ENCODE peak calls at places on chromosome 7, in six cellular contexts. S is stomach, P is IMR-90, H is tibial artery, A is DND-41, J is OCI-LY7. O is an unnamed sample.

GRCh38 chr7:424961-425793 is 94.5 kb downstream of the PDGFA start:
- DNase-seq in H (peak), J (no peak), P (no peak), S (no peak), A (no peak), O (no peak)

GRCh38 chr7:400901-401485 is 111.0 kb downstream of the FOXL3 start:
- DNase-seq in S (peak), P (no peak), H (peak), J (no peak), A (no peak), O (no peak)

GRCh38 chr7:148623586-148624282 is 33.2 kb downstream of the C7orf33 start:
- DNase-seq in J (no peak), A (no peak), H (no peak), P (peak), S (no peak), O (no peak)

GRCh38 chr7:49783446-49783845 is 10.0 kb downstream of the VWC2 start:
- DNase-seq in A (no peak), S (no peak), P (no peak), H (peak), J (no peak), O (no peak)

GRCh38 chr7:98213874-98214810 is 2.9 kb downstream of the BHLHA15 start:
- DNase-seq in P (no peak), J (no peak), H (peak), S (peak), A (no peak), O (no peak)

GRCh38 chr7:132419538-132419937 is 156.7 kb downstream of the PLXNA4 start:
- DNase-seq in J (no peak), H (no peak), P (no peak), S (no peak), A (no peak), O (no peak)

GRCh38 chr7:81111358-81111757 is 192.5 kb upstream of the SEMA3C start:
- DNase-seq in J (no peak), S (no peak), P (peak), H (no peak), A (no peak), O (no peak)

GRCh38 chr7:5574770-5575269 is 151.2 kb upstream of the TNRC18 start:
- DNase-seq in S (no peak), P (no peak), A (no peak), H (no peak), J (no peak), O (no peak)

GRCh38 chr7:1042161-1042833 is 2.0 kb upstream of the GPR146 start:
- DNase-seq in S (peak), J (no peak), P (no peak), H (no peak), A (no peak), O (no peak)

GRCh38 chr7:128434413-128435310 is 21.0 kb upstream of the HILPDA start:
- DNase-seq in J (no peak), H (no peak), P (no peak), A (no peak), S (no peak), O (no peak)

GRCh38 chr7:148514236-148514635 is 76.3 kb upstream of the C7orf33 start:
- DNase-seq in H (no peak), P (no peak), S (no peak), J (no peak), A (no peak), O (no peak)

DNA sequence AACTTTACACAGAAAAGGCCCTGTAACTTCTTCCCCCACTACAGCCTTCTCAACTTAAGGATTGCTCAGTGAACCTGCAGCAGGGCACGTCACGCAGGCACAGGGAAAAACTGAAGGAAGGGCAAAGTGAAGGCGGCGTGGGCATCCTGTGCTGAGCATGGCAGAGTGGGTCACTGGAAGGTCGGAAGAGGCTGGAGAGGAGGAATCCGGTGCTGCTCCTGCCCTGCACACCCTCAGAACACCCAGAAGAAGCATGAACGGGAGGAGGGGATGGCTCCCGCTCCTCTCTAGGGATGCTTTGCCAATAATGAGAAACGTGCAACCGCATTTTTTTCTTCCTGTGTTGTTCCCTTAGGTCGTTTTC is 175.2 kb downstream of the TNS3 start:
- DNase-seq in S (no peak), H (no peak), P (no peak), A (no peak), J (no peak), O (no peak)
- H3K27ac ChIP-seq in S (peak), H (peak), P (no peak), A (no peak), J (no peak), O (no peak)

GRCh38 chr7:150898475-150899011 is 46.2 kb downstream of the AOC1 start:
- DNase-seq in S (peak), J (peak), P (peak), H (peak), A (peak), O (peak)

GRCh38 chr7:150900675-150901074 is 48.4 kb downstream of the AOC1 start:
- DNase-seq in S (no peak), J (no peak), P (no peak), A (no peak), H (no peak), O (no peak)

GRCh38 chr7:150902078-150903033 is 50.0 kb downstream of the AOC1 start:
- DNase-seq in A (no peak), P (no peak), H (no peak), S (no peak), J (no peak), O (no peak)

GRCh38 chr7:150903627-150904026 is 51.3 kb downstream of the AOC1 start:
- DNase-seq in J (no peak), P (peak), S (peak), A (no peak), H (no peak), O (no peak)

GRCh38 chr7:150901160-150902035 is 49.1 kb downstream of the AOC1 start:
- DNase-seq in H (no peak), S (no peak), J (peak), P (no peak), A (no peak), O (no peak)
- H3K4me3 ChIP-seq in H (no peak), S (no peak), J (no peak), P (no peak), A (no peak), O (no peak)

GRCh38 chr7:2138146-2138765 is 94.5 kb downstream of the MAD1L1 start:
- DNase-seq in S (no peak), A (peak), H (no peak), P (no peak), J (no peak), O (peak)
- H3K27ac ChIP-seq in S (no peak), A (peak), H (no peak), P (no peak), J (no peak), O (peak)

DNA sequence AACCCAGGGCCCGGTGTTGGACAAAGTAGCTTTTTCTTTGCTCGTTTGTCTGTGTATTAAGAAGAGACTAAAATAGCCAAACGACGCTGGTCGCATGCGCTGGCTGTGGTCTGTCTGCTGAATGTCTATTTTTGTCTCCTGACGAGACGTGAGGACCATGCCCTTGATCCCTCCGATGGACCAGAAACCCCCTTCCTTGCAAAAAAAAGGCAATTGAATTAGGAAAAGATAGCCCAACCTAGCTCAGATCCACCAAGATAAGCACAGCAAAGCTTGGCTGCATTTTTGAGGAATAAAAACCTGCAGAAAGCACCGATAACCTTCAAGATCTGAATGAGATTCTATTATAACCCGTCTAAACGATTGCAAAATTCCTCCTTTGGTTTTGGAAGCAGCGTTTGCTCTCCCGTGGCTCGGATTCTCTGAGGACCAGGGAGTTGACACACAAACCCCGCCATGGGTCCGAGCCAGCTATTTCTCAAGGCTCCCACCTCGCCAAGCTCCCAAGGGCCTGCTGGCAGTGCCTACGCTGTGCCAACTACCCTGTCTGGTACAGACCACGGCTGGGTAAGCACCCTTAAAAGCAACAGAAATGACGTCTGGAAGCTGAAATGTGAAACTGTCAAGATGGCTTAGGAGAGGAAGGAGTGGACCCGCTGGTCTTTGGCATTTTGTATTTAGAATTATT is 17.7 kb upstream of the TTYH3 start:
- DNase-seq in P (no peak), A (no peak), J (peak), S (no peak), H (peak), O (no peak)
- H3K4me3 ChIP-seq in P (no peak), A (no peak), J (no peak), S (no peak), H (peak), O (no peak)

DNA sequence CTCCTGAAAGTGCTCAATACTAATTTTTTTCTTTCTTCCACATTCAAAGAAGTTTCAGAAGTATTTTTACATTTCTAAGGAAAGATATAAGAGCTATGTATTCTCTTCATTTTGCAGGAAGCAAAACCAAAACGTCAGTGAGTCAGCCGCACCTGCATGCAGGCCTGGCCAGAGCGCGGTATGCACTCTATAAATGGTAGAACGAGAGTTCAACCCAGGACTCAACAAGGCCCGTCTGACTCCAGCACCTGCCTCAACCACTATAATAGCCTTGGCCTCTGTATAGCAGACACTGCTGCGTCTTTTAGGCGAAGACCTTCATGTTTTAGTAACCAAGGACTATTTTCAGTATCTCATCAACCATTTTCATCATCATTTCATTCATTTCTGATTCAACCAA is 113.2 kb downstream of the KMT2E start:
- DNase-seq in J (no peak), A (no peak), P (peak), S (no peak), H (no peak), O (no peak)
- H3K27ac ChIP-seq in J (no peak), A (no peak), P (no peak), S (no peak), H (no peak), O (no peak)

DNA sequence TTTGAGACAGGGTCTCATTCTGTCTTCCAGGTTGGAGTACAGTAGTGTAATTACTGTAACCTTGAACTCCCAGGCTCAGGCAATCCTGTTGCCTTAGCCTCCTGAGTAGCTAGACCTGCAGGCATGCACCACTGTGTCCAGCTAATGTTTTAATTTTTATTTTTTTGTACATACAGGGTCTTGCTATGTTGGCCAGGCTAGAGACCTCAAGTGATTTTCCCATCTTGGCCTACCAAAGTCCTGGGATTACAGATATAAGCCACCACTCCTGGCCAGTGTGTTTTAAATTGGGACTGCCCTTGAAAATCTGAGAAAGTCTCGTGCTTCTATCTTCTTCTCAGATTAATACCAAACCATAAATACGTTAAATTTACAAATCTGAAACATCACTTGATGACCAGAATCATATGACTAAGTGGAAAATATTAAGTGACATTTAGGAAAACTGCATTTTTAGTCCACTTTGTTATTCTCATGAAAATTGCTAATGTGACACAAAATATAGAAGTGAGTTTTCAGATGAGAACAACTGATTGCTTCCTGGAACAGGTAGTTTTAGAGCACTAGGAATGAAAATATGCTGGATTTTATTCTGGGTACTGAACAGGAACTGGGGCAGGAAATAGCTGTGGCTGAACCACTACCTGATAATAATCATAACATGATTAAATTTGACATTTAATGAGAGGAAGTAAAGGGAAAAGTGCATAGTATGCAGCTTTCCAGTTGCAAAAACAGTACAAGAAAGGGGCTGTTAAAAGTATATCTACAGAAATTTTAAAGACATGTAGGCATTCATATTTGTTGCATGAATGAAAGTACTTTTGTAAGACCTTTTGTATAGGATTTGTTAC is 4.2 kb downstream of the PHTF2 start:
- DNase-seq in S (no peak), P (no peak), A (no peak), J (peak), H (no peak), O (no peak)
- H3K4me3 ChIP-seq in S (no peak), P (no peak), A (no peak), J (peak), H (no peak), O (no peak)

GRCh38 chr7:151754688-151755130 is 122.2 kb downstream of the PRKAG2 start:
- DNase-seq in P (no peak), J (no peak), H (no peak), S (no peak), A (no peak), O (no peak)
- H3K27ac ChIP-seq in P (peak), J (no peak), H (peak), S (peak), A (no peak), O (no peak)